ENCODE peak calls at places on chromosomes 5 and 9, in five cellular contexts. M is GM23338, O is PC-3, F is MM.1S, S is HCT116. Z is an unnamed sample.

GRCh38 chr5:141878186-141878770 is at the start of gene PCDH1:
- DNase-seq in M (peak), F (peak), O (peak), S (no peak), Z (peak)

GRCh38 chr9:113530942-113531341 is 67.4 kb downstream of the RGS3 start:
- DNase-seq in M (no peak), O (no peak), S (no peak), F (no peak), Z (no peak)

GRCh38 chr9:122936883-122937282 is 3.9 kb upstream of the RABGAP1 start:
- DNase-seq in S (no peak), O (no peak), F (no peak), M (no peak), Z (no peak)

GRCh38 chr5:80254767-80255424 is 952 bp downstream of the SERINC5 start:
- DNase-seq in S (no peak), O (peak), F (peak), M (no peak), Z (no peak)

GRCh38 chr9:26234865-26235264 is 556.6 kb upstream of the TUSC1 start:
- DNase-seq in F (no peak), M (no peak), S (no peak), O (no peak), Z (no peak)

GRCh38 chr9:105280730-105281129 is 36.3 kb downstream of the SLC44A1 start:
- DNase-seq in O (peak), M (no peak), S (no peak), F (no peak), Z (no peak)

GRCh38 chr5:124289122-124289521 is 457.3 kb downstream of the ZNF608 start:
- DNase-seq in F (no peak), S (no peak), M (no peak), O (no peak), Z (no peak)

GRCh38 chr9:137169764-137170460 is at the start of gene LRRC26:
- DNase-seq in S (no peak), O (no peak), M (no peak), F (no peak), Z (no peak)

GRCh38 chr5:177403826-177404640 is 3.6 kb upstream of the PFN3 start:
- DNase-seq in F (peak), O (peak), M (peak), S (peak), Z (peak)

GRCh38 chr5:24566933-24567332 is 77.8 kb downstream of the CDH10 start:
- DNase-seq in M (no peak), F (no peak), O (peak), S (no peak), Z (no peak)

GRCh38 chr9:614421-614820 is 227.1 kb upstream of the DMRT1 start:
- DNase-seq in O (no peak), S (no peak), M (no peak), F (no peak), Z (no peak)

GRCh38 chr5:35659556-35659955 is 41.9 kb downstream of the SPEF2 start:
- DNase-seq in S (no peak), O (no peak), M (no peak), F (no peak), Z (no peak)

GRCh38 chr5:181133610-181134231 is 2.8 kb upstream of the OR2V1 start:
- DNase-seq in M (no peak), O (peak), S (peak), F (no peak), Z (no peak)

GRCh38 chr9:129032541-129033159 is 3.8 kb upstream of the MIGA2 start:
- DNase-seq in F (no peak), O (no peak), S (no peak), M (no peak), Z (no peak)

GRCh38 chr9:128216781-128217553 is 13.8 kb downstream of the DNM1 start:
- DNase-seq in M (no peak), F (no peak), O (no peak), S (no peak), Z (no peak)

DNA sequence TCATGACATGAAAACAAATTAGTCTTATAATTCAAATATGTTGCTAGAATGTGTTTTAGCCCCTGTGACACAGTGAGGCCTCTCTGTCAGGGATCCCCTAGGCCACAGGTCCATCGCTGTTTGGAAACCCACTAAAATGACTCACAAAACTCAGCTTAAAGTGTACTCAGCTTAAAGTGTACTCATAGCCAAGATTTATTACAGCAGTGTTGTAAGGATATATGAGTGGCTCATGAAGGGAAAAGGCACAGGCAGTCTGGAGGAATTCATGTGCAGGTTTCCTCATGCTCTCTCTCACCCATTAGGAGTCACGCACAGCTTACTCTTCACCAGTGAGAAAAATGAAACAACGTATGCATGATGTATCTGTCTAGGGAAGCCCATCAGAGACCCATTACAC is 24.4 kb upstream of the TGFBI start:
- DNase-seq in O (peak), S (no peak), F (no peak), M (no peak), Z (no peak)
- H3K27ac ChIP-seq in O (no peak), S (no peak), F (no peak), M (no peak), Z (no peak)

GRCh38 chr9:84609779-84610178 is 59.8 kb upstream of the NTRK2 start:
- DNase-seq in F (no peak), O (no peak), S (no peak), M (peak), Z (no peak)

GRCh38 chr9:84600739-84601138 is 68.8 kb upstream of the NTRK2 start:
- DNase-seq in F (peak), M (no peak), S (no peak), O (peak), Z (no peak)

DNA sequence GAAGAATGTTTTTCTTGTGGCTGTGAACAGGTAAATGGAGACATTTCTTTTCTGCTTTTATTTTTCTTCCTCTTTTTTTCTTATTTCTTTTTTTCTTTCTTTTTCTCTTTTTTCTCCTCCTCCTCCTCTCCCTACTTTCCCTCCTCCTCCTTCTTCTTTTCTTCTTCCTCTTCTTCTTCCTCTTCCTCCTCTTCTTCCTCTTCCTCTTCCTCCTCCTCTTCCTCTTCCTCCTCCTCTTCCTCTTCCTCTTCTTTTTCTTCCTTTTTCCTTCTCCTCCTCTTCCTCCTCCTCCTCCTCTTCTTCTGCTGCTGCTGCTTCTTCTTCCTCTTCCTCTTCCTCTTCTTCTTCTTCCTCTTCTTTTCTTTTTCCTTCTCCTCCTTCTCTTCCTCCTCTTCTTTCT is 65.3 kb upstream of the NTRK2 start:
- DNase-seq in O (no peak), M (no peak), F (no peak), S (no peak), Z (no peak)
- TF ChIP-seq CTCF in O (no peak), M (no peak), F (no peak), S (no peak), Z (no peak)

DNA sequence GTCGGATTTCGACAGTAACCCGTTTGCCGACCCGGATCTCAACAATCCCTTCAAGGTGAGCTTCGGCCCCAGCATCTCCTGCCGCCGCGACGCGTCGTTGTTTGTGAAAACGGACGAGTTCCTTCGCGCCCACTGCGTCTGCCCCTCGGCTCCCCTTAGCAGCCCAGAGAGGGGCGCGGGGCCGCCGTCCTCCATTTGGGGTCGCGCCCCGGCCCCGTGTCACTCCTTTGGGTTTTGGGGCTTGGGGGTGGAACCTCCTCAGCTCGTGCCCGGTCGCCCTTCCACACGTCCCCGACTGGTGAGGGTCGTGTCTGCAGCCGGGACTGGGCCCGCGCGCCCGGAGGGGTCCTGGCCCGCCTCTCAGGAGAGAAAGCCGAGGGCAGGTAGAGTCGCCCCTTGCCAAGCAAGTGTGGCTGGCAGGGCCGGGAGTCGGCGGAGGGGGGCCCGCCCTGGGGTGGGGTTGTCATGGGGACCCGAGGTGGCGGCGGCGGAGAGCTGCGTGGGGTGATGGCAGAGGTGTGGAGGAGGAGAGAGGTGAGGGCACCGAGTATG is 333 bp downstream of the SCAMP1 start:
- DNase-seq in M (no peak), O (no peak), F (peak), S (no peak), Z (no peak)
- TF ChIP-seq EZH2phosphoT487 in M (no peak), O (no peak), F (no peak), S (no peak), Z (no peak)

GRCh38 chr9:72586388-72587160 is 65.2 kb downstream of the TMC1 start:
- DNase-seq in M (no peak), F (no peak), O (peak), S (no peak), Z (no peak)
- H3K27ac ChIP-seq in M (no peak), F (no peak), O (peak), S (no peak), Z (no peak)

Z was measured in neural progenitor cell.